ENCODE peak calls at places on chromosomes 5 and 9, in four cellular contexts. E is SW480, J is HEK293T, T is NCI-H1694 treated with DMSO at 0.1 percent for 48 hours. C is an unnamed sample.

GRCh38 chr9:114178756-114179450 is 23.6 kb downstream of the COL27A1 start:
- DNase-seq in J (no peak), E (no peak), T (no peak), C (peak; percentile 86)

GRCh38 chr9:110842976-110843375 is 174.4 kb downstream of the MUSK start:
- DNase-seq in T (no peak), E (no peak), J (no peak), C (no peak)

GRCh38 chr5:167852515-167852914 is 438.9 kb upstream of the WWC1 start:
- DNase-seq in T (no peak), J (no peak), E (no peak), C (no peak)

GRCh38 chr5:132102101-132102701 is 28.6 kb downstream of the CSF2 start:
- DNase-seq in T (no peak), E (peak; percentile 95), J (no peak), C (no peak)

GRCh38 chr5:1755321-1755949 is 44.2 kb downstream of the MRPL36 start:
- DNase-seq in J (no peak), T (no peak), E (no peak), C (peak; percentile 37)

GRCh38 chr9:108467653-108468324 is 388.0 kb downstream of the ACTL7B start:
- DNase-seq in E (peak; percentile 88), J (no peak), T (no peak), C (peak; percentile 62)

GRCh38 chr5:134000696-134001453 is 3.9 kb downstream of the VDAC1 start:
- DNase-seq in T (no peak), J (no peak), E (peak; percentile 62), C (no peak)

GRCh38 chr5:174489920-174490597 is 234.3 kb upstream of the MSX2 start:
- DNase-seq in J (no peak), E (no peak), T (no peak), C (no peak)

GRCh38 chr5:22651355-22651754 is 201.8 kb downstream of the CDH12 start:
- DNase-seq in E (no peak), J (no peak), T (no peak), C (no peak)

C was measured in left lobe of liver.